ENCODE peak calls at places on chromosomes 5 and 9, in five cellular contexts. B is natural killer cell treated with Interleukin-12 subunit alpha and Interleukin-12 subunit beta and Interleukin-15 and Interleukin-18, amount 100 ng/mL, for 72 hours; Q is LoVo; I is mammary epithelial cell; U is CD4-positive, alpha-beta T cell. V is an unnamed sample.

GRCh38 chr5:149549461-149550266 is 1.6 kb downstream of the CSNK1A1 start:
- DNase-seq in B (no peak), Q (peak; percentile 61), I (peak; percentile 65), U (peak; percentile 12), V (peak; percentile 60)

GRCh38 chr5:168342151-168342825 is 50.8 kb downstream of the WWC1 start:
- DNase-seq in B (no peak), Q (no peak), I (peak; percentile 21), U (no peak), V (no peak)

GRCh38 chr5:150627731-150628545 is 12.5 kb upstream of the SYNPO start:
- DNase-seq in B (no peak), Q (no peak), I (peak; percentile 36), U (no peak), V (no peak)

GRCh38 chr9:107000218-107000617 is 137.3 kb downstream of the ZNF462 start:
- DNase-seq in B (no peak), Q (no peak), I (peak; percentile 14), U (no peak), V (no peak)

GRCh38 chr9:71333311-71333710 is 211.9 kb upstream of the TRPM3 start:
- DNase-seq in B (no peak), Q (no peak), I (no peak), U (no peak), V (no peak)

GRCh38 chr9:92332577-92333287 is 7.0 kb downstream of the CENPP start:
- DNase-seq in B (no peak), Q (no peak), I (no peak), U (no peak), V (no peak)

GRCh38 chr9:129895376-129896268 is 60.4 kb downstream of the USP20 start:
- DNase-seq in B (no peak), Q (no peak), I (no peak), U (no peak), V (no peak)

GRCh38 chr9:76200315-76200714 is 193.9 kb downstream of the RFK start:
- DNase-seq in B (no peak), Q (no peak), I (no peak), U (no peak), V (no peak)

GRCh38 chr9:129633207-129633606 is 7.2 kb downstream of the NTMT1 start:
- DNase-seq in B (no peak), Q (no peak), I (no peak), U (no peak), V (no peak)

GRCh38 chr5:158769702-158770101 is 330.0 kb downstream of the EBF1 start:
- DNase-seq in B (no peak), Q (no peak), I (no peak), U (no peak), V (no peak)

GRCh38 chr5:23013395-23013994 is 160.4 kb upstream of the CDH12 start:
- DNase-seq in B (no peak), Q (no peak), I (peak; percentile 4), U (no peak), V (peak; percentile 25)

GRCh38 chr5:64838376-64838775 is 69.6 kb downstream of the CWC27 start:
- DNase-seq in B (no peak), Q (no peak), I (no peak), U (no peak), V (no peak)

GRCh38 chr5:56123531-56124243 is 109.4 kb downstream of the ANKRD55 start:
- DNase-seq in B (no peak), Q (peak; percentile 93), I (peak; percentile 78), U (no peak), V (peak; percentile 9)

GRCh38 chr5:67190856-67191255 is 5.7 kb downstream of the CD180 start:
- DNase-seq in B (no peak), Q (no peak), I (no peak), U (no peak), V (no peak)

GRCh38 chr5:6183391-6184390 is 194.7 kb downstream of the MED10 start:
- DNase-seq in B (no peak), Q (no peak), I (no peak), U (no peak), V (no peak)

GRCh38 chr9:75892168-75892901 is 1.9 kb downstream of the PCSK5 start:
- DNase-seq in B (no peak), Q (peak; percentile 25), I (peak; percentile 63), U (no peak), V (peak; percentile 94)